ENCODE peak calls at places on chromosome 22, in nine cellular contexts. W, E, U, Q, O, S, Z, V and J are unnamed samples.

GRCh38 chr22:28955817-28956216 is 72.4 kb downstream of the ZNRF3 start:
- DNase-seq in W (peak), E (no peak), U (no peak), Q (no peak), O (no peak), S (no peak), Z (no peak), V (no peak), J (no peak)

GRCh38 chr22:49209452-49210195 is 618.0 kb downstream of the BRD1 start:
- DNase-seq in W (no peak), E (no peak), U (no peak), Q (no peak), O (no peak), S (no peak), Z (peak), V (peak), J (no peak)

GRCh38 chr22:48055185-48055584 is 1292.7 kb downstream of the TBC1D22A start:
- DNase-seq in W (no peak), E (no peak), U (no peak), Q (no peak), O (no peak), S (no peak), Z (no peak), V (no peak), J (no peak)

GRCh38 chr22:44402196-44403111 is 89.7 kb upstream of the SHISAL1 start:
- DNase-seq in W (no peak), E (no peak), U (no peak), Q (no peak), O (peak), S (no peak), Z (peak), V (peak), J (no peak)

GRCh38 chr22:44981857-44982256 is 27.9 kb downstream of the PHF21B start:
- DNase-seq in W (no peak), E (no peak), U (no peak), Q (no peak), O (no peak), S (no peak), Z (no peak), V (no peak), J (no peak)

GRCh38 chr22:27885977-27886842 is 32.8 kb downstream of the PITPNB start:
- DNase-seq in W (peak), E (peak), U (no peak), Q (peak), O (no peak), S (peak), Z (no peak), V (no peak), J (peak)

GRCh38 chr22:45445031-45445710 is 31.7 kb downstream of the RIBC2 start:
- DNase-seq in W (no peak), E (no peak), U (no peak), Q (no peak), O (peak), S (no peak), Z (no peak), V (no peak), J (no peak)

GRCh38 chr22:48429621-48430020 is 1398.1 kb downstream of the BRD1 start:
- DNase-seq in W (no peak), E (no peak), U (no peak), Q (no peak), O (no peak), S (no peak), Z (no peak), V (no peak), J (no peak)

GRCh38 chr22:43313497-43314474 is 29.4 kb downstream of the SCUBE1 start:
- DNase-seq in W (no peak), E (no peak), U (no peak), Q (no peak), O (peak), S (no peak), Z (no peak), V (peak), J (no peak)

GRCh38 chr22:37742374-37743092 is 45.7 kb downstream of the TRIOBP start:
- DNase-seq in W (no peak), E (no peak), U (no peak), Q (peak), O (no peak), S (peak), Z (no peak), V (no peak), J (no peak)

GRCh38 chr22:21714784-21715183 is 20.8 kb downstream of the YPEL1 start:
- DNase-seq in W (no peak), E (no peak), U (no peak), Q (peak), O (no peak), S (no peak), Z (no peak), V (no peak), J (no peak)

GRCh38 chr22:30252411-30253204 is 6.0 kb upstream of the LIF start:
- DNase-seq in W (no peak), E (no peak), U (no peak), Q (no peak), O (no peak), S (peak), Z (no peak), V (peak), J (no peak)

GRCh38 chr22:49305966-49306631 is 521.6 kb downstream of the BRD1 start:
- DNase-seq in W (no peak), E (no peak), U (no peak), Q (no peak), O (no peak), S (no peak), Z (peak), V (peak), J (no peak)